ENCODE peak calls at places on chromosomes 13 and 19, in nine cellular contexts. One of them, this sample, is unnamed.

GRCh38 chr13:81671103-81671502 is 1330.2 kb upstream of the SPRY2 start:
- DNase-seq in PC-9: no peak
- DNase-seq in stimulated activated CD4-positive, alpha-beta T cell treated with anti-CD3 and anti-CD28 coated beads, TNF-alpha, amount 100 ng/mL, for 4 hours: no peak
- DNase-seq in activated T-helper 9 cell treated with anti-CD3 and anti-CD28 coated beads, Interleukin-2, amount 50 U/mL, for 16 hours: no peak
- DNase-seq in choroid plexus epithelial cell: no peak
- DNase-seq in AG08395: no peak
- DNase-seq in CD4-positive, alpha-beta T cell: no peak
- DNase-seq in HEK293T: no peak
- DNase-seq in GM13977: no peak
- DNase-seq in this sample: no peak

GRCh38 chr19:6062274-6062673 is 48.0 kb downstream of the RFX2 start:
- DNase-seq in PC-9: no peak
- DNase-seq in stimulated activated CD4-positive, alpha-beta T cell treated with anti-CD3 and anti-CD28 coated beads, TNF-alpha, amount 100 ng/mL, for 4 hours: no peak
- DNase-seq in activated T-helper 9 cell treated with anti-CD3 and anti-CD28 coated beads, Interleukin-2, amount 50 U/mL, for 16 hours: peak
- DNase-seq in choroid plexus epithelial cell: no peak
- DNase-seq in AG08395: peak
- DNase-seq in CD4-positive, alpha-beta T cell: peak
- DNase-seq in HEK293T: no peak
- DNase-seq in GM13977: no peak
- DNase-seq in this sample: no peak

GRCh38 chr19:11594084-11594483 is 3.2 kb upstream of the ZNF627 start:
- DNase-seq in PC-9: no peak
- DNase-seq in stimulated activated CD4-positive, alpha-beta T cell treated with anti-CD3 and anti-CD28 coated beads, TNF-alpha, amount 100 ng/mL, for 4 hours: no peak
- DNase-seq in activated T-helper 9 cell treated with anti-CD3 and anti-CD28 coated beads, Interleukin-2, amount 50 U/mL, for 16 hours: no peak
- DNase-seq in choroid plexus epithelial cell: no peak
- DNase-seq in AG08395: no peak
- DNase-seq in CD4-positive, alpha-beta T cell: no peak
- DNase-seq in HEK293T: no peak
- DNase-seq in GM13977: no peak
- DNase-seq in this sample: no peak

GRCh38 chr13:51524312-51524711 is 60.0 kb upstream of the WDFY2 start:
- DNase-seq in PC-9: peak
- DNase-seq in stimulated activated CD4-positive, alpha-beta T cell treated with anti-CD3 and anti-CD28 coated beads, TNF-alpha, amount 100 ng/mL, for 4 hours: no peak
- DNase-seq in activated T-helper 9 cell treated with anti-CD3 and anti-CD28 coated beads, Interleukin-2, amount 50 U/mL, for 16 hours: no peak
- DNase-seq in choroid plexus epithelial cell: no peak
- DNase-seq in AG08395: no peak
- DNase-seq in CD4-positive, alpha-beta T cell: no peak
- DNase-seq in HEK293T: no peak
- DNase-seq in GM13977: no peak
- DNase-seq in this sample: no peak

GRCh38 chr13:40668335-40668734 is 1.9 kb upstream of the FOXO1 start:
- DNase-seq in PC-9: no peak
- DNase-seq in stimulated activated CD4-positive, alpha-beta T cell treated with anti-CD3 and anti-CD28 coated beads, TNF-alpha, amount 100 ng/mL, for 4 hours: no peak
- DNase-seq in activated T-helper 9 cell treated with anti-CD3 and anti-CD28 coated beads, Interleukin-2, amount 50 U/mL, for 16 hours: no peak
- DNase-seq in choroid plexus epithelial cell: no peak
- DNase-seq in AG08395: no peak
- DNase-seq in CD4-positive, alpha-beta T cell: peak
- DNase-seq in HEK293T: peak
- DNase-seq in GM13977: peak
- DNase-seq in this sample: peak

GRCh38 chr19:38727868-38728660 is 16.2 kb downstream of the CAPN12 start:
- DNase-seq in PC-9: no peak
- DNase-seq in stimulated activated CD4-positive, alpha-beta T cell treated with anti-CD3 and anti-CD28 coated beads, TNF-alpha, amount 100 ng/mL, for 4 hours: no peak
- DNase-seq in activated T-helper 9 cell treated with anti-CD3 and anti-CD28 coated beads, Interleukin-2, amount 50 U/mL, for 16 hours: no peak
- DNase-seq in choroid plexus epithelial cell: peak
- DNase-seq in AG08395: no peak
- DNase-seq in CD4-positive, alpha-beta T cell: no peak
- DNase-seq in HEK293T: no peak
- DNase-seq in GM13977: no peak
- DNase-seq in this sample: no peak

GRCh38 chr19:51807111-51807701 is 12.2 kb downstream of the FPR3 start:
- DNase-seq in PC-9: peak
- DNase-seq in stimulated activated CD4-positive, alpha-beta T cell treated with anti-CD3 and anti-CD28 coated beads, TNF-alpha, amount 100 ng/mL, for 4 hours: no peak
- DNase-seq in activated T-helper 9 cell treated with anti-CD3 and anti-CD28 coated beads, Interleukin-2, amount 50 U/mL, for 16 hours: no peak
- DNase-seq in choroid plexus epithelial cell: peak
- DNase-seq in AG08395: peak
- DNase-seq in CD4-positive, alpha-beta T cell: no peak
- DNase-seq in HEK293T: no peak
- DNase-seq in GM13977: no peak
- DNase-seq in this sample: no peak

GRCh38 chr13:112882555-112883024 is 86.4 kb upstream of the MCF2L start:
- DNase-seq in PC-9: no peak
- DNase-seq in stimulated activated CD4-positive, alpha-beta T cell treated with anti-CD3 and anti-CD28 coated beads, TNF-alpha, amount 100 ng/mL, for 4 hours: no peak
- DNase-seq in activated T-helper 9 cell treated with anti-CD3 and anti-CD28 coated beads, Interleukin-2, amount 50 U/mL, for 16 hours: no peak
- DNase-seq in choroid plexus epithelial cell: no peak
- DNase-seq in AG08395: no peak
- DNase-seq in CD4-positive, alpha-beta T cell: no peak
- DNase-seq in HEK293T: no peak
- DNase-seq in GM13977: no peak
- DNase-seq in this sample: no peak

This sample was measured in MM.1S.